ENCODE peak calls at places on chromosome 13, in six cellular contexts. One of them, this sample, is unnamed.

GRCh38 chr13:112331675-112332074 is 44.5 kb upstream of the SPACA7 start:
- DNase-seq in IMR-90: no peak
- DNase-seq in HCT116: no peak
- DNase-seq in uterus: no peak
- DNase-seq in gastrocnemius medialis: no peak
- DNase-seq in heart left ventricle: no peak
- DNase-seq in this sample: no peak

GRCh38 chr13:41613984-41614581 is 156.7 kb downstream of the RGCC start:
- DNase-seq in IMR-90: peak; percentile 96
- DNase-seq in HCT116: peak; percentile 23
- DNase-seq in uterus: peak; percentile 74
- DNase-seq in gastrocnemius medialis: peak; percentile 29
- DNase-seq in heart left ventricle: peak; percentile 75
- DNase-seq in this sample: no peak

GRCh38 chr13:92175330-92175729 is 776.9 kb downstream of the GPC5 start:
- DNase-seq in IMR-90: peak; percentile 62
- DNase-seq in HCT116: no peak
- DNase-seq in uterus: no peak
- DNase-seq in gastrocnemius medialis: no peak
- DNase-seq in heart left ventricle: no peak
- DNase-seq in this sample: no peak

GRCh38 chr13:44088911-44089851 is 209.5 kb downstream of the LACC1 start:
- DNase-seq in IMR-90: no peak
- DNase-seq in HCT116: no peak
- DNase-seq in uterus: no peak
- DNase-seq in gastrocnemius medialis: no peak
- DNase-seq in heart left ventricle: no peak
- DNase-seq in this sample: no peak

GRCh38 chr13:66532845-66533244 is 697.3 kb downstream of the PCDH9 start:
- DNase-seq in IMR-90: no peak
- DNase-seq in HCT116: no peak
- DNase-seq in uterus: no peak
- DNase-seq in gastrocnemius medialis: no peak
- DNase-seq in heart left ventricle: no peak
- DNase-seq in this sample: no peak

GRCh38 chr13:45074721-45075120 is 45.6 kb upstream of the GTF2F2 start:
- DNase-seq in IMR-90: no peak
- DNase-seq in HCT116: no peak
- DNase-seq in uterus: no peak
- DNase-seq in gastrocnemius medialis: no peak
- DNase-seq in heart left ventricle: no peak
- DNase-seq in this sample: no peak

GRCh38 chr13:102825400-102825799 is 20.4 kb upstream of the ERCC5 start:
- DNase-seq in IMR-90: no peak
- DNase-seq in HCT116: no peak
- DNase-seq in uterus: no peak
- DNase-seq in gastrocnemius medialis: no peak
- DNase-seq in heart left ventricle: no peak
- DNase-seq in this sample: no peak

GRCh38 chr13:101698400-101698799 is 245.9 kb downstream of the ITGBL1 start:
- DNase-seq in IMR-90: peak; percentile 7
- DNase-seq in HCT116: no peak
- DNase-seq in uterus: no peak
- DNase-seq in gastrocnemius medialis: no peak
- DNase-seq in heart left ventricle: no peak
- DNase-seq in this sample: no peak

GRCh38 chr13:95296326-95296939 is 4.8 kb downstream of the ABCC4 start:
- DNase-seq in IMR-90: no peak
- DNase-seq in HCT116: peak; percentile 21
- DNase-seq in uterus: no peak
- DNase-seq in gastrocnemius medialis: peak; percentile 75
- DNase-seq in heart left ventricle: peak; percentile 36
- DNase-seq in this sample: no peak

GRCh38 chr13:31742102-31742695 is 2.9 kb downstream of the RXFP2 start:
- DNase-seq in IMR-90: peak; percentile 69
- DNase-seq in HCT116: peak; percentile 40
- DNase-seq in uterus: peak; percentile 77
- DNase-seq in gastrocnemius medialis: peak; percentile 34
- DNase-seq in heart left ventricle: peak; percentile 57
- DNase-seq in this sample: peak; percentile 74

GRCh38 chr13:94427313-94427712 is 52.2 kb downstream of the DCT start:
- DNase-seq in IMR-90: no peak
- DNase-seq in HCT116: no peak
- DNase-seq in uterus: no peak
- DNase-seq in gastrocnemius medialis: no peak
- DNase-seq in heart left ventricle: no peak
- DNase-seq in this sample: no peak

GRCh38 chr13:23876265-23876664 is 12.9 kb downstream of the MIPEP start:
- DNase-seq in IMR-90: peak; percentile 23
- DNase-seq in HCT116: no peak
- DNase-seq in uterus: no peak
- DNase-seq in gastrocnemius medialis: no peak
- DNase-seq in heart left ventricle: no peak
- DNase-seq in this sample: no peak

GRCh38 chr13:91882918-91883317 is 484.5 kb downstream of the GPC5 start:
- DNase-seq in IMR-90: no peak
- DNase-seq in HCT116: no peak
- DNase-seq in uterus: no peak
- DNase-seq in gastrocnemius medialis: no peak
- DNase-seq in heart left ventricle: no peak
- DNase-seq in this sample: no peak

DNA sequence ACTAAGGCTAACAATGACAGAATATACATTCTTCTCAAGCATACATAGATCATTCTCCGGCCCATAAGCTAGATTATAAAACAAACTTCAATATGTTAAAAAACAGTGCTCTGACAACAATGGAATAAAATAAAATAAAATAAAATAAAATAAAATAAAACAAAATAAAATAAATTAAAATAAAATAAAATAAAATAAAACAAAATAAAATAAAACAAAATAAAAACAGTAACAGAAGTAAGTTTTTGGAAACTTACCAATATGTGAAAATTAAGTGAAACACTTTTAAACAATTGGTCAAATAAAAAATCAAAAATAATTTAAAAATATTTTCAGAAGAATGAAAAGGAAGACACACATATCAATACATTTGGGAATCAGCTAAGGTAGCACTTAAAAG is 1785.8 kb upstream of the PCDH20 start:
- DNase-seq in IMR-90: no peak
- DNase-seq in HCT116: no peak
- DNase-seq in uterus: no peak
- DNase-seq in gastrocnemius medialis: no peak
- DNase-seq in heart left ventricle: no peak
- DNase-seq in this sample: no peak
- TF ChIP-seq POLR2A in IMR-90: no peak
- TF ChIP-seq POLR2A in HCT116: no peak
- TF ChIP-seq POLR2A in uterus: no peak
- TF ChIP-seq POLR2A in gastrocnemius medialis: no peak
- TF ChIP-seq POLR2A in heart left ventricle: no peak
- TF ChIP-seq POLR2A in this sample: no peak

DNA sequence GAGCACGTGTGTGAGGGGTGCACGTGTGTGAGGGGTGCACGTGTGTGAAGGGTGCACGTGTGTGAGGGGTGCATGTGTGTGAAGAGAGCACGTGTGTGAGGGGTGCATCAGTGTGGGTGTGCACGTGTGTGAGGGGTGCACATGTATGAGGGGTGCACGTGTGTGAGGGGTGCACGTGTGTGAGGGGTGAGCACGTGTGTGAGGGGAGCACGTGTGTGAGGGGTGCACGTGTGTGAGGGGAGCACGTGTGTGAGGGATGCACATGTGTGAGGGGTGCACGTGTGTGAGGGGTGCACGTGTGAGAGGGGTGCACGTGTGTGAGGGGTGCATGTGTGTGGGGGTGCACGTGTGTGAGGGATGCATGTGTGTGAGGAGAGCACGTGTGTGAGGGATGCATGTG is 15.7 kb downstream of the RASA3 start:
- DNase-seq in IMR-90: no peak
- DNase-seq in HCT116: no peak
- DNase-seq in uterus: no peak
- DNase-seq in gastrocnemius medialis: peak; percentile 1
- DNase-seq in heart left ventricle: no peak
- DNase-seq in this sample: no peak
- H3K4me1 ChIP-seq in IMR-90: peaks cover 53% of the 10 kb centered on the region
- H3K4me1 ChIP-seq in HCT116: peaks cover 4% of the 10 kb centered on the region
- H3K4me1 ChIP-seq in uterus: no peaks in the 10 kb centered on the region
- H3K4me1 ChIP-seq in gastrocnemius medialis: peaks cover 48% of the 10 kb centered on the region
- H3K4me1 ChIP-seq in heart left ventricle: peaks cover 19% of the 10 kb centered on the region
- H3K4me1 ChIP-seq in this sample: peaks cover 26% of the 10 kb centered on the region

DNA sequence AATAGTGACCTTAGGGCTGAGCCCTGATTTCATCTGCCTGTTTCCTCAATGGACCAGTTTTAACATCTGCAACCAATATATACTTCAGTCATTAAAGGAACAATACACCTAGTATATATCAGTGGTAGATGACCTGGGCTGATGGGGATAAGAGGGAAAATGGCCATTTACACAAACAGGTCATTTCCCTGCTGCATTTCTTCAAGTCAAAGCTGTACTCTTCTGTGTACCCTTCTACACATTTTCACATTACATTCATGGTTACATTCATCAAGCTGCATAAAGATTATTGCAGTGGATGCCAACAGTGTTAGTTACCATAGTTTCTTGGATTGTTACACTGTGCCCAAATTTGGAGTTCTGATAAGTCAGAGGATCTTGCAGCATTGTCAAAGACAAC is 81.2 kb upstream of the RAP2A start:
- DNase-seq in IMR-90: no peak
- DNase-seq in HCT116: no peak
- DNase-seq in uterus: no peak
- DNase-seq in gastrocnemius medialis: no peak
- DNase-seq in heart left ventricle: no peak
- DNase-seq in this sample: no peak
- H3K27ac ChIP-seq in IMR-90: no peak overlapping the region
- H3K27ac ChIP-seq in HCT116: no peak overlapping the region
- H3K27ac ChIP-seq in uterus: no peak overlapping the region
- H3K27ac ChIP-seq in gastrocnemius medialis: no peak overlapping the region
- H3K27ac ChIP-seq in heart left ventricle: no peak overlapping the region
- H3K27ac ChIP-seq in this sample: no peak overlapping the region

DNA sequence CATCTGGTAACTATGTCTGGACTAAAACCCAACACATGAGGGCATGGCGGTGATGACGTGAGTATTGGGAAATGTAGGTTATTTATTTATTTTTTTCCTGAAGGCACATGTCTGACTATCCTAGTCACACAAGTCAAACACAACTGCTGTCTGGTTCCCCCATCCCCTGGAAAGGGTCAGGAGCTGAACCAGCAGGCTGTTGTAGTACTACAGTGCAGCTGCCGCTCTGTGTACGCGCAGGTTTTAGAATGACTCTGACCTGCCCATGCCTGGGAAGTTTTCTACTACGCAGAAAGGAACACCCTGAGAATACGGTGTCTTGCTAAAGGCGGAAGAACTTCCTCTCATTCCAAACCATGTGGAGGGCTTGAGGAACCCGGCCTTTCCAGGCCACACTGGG is 1.2 kb downstream of the SLC7A1 start:
- DNase-seq in IMR-90: peak; percentile 91
- DNase-seq in HCT116: no peak
- DNase-seq in uterus: peak; percentile 40
- DNase-seq in gastrocnemius medialis: no peak
- DNase-seq in heart left ventricle: no peak
- DNase-seq in this sample: no peak
- TF ChIP-seq POLR2A in IMR-90: peak; percentile 62
- TF ChIP-seq POLR2A in HCT116: no peak
- TF ChIP-seq POLR2A in uterus: no peak
- TF ChIP-seq POLR2A in gastrocnemius medialis: no peak
- TF ChIP-seq POLR2A in heart left ventricle: no peak
- TF ChIP-seq POLR2A in this sample: no peak

This sample was measured in tibial nerve.